ENCODE peak calls at places on chromosomes 7 and 10, in nine cellular contexts. X, B, P, S, Y, J, C, O and K are unnamed samples.
A peak's percentile ranks its signal among the peaks of the same experiment; 100 is the strongest.

GRCh38 chr10:6065406-6065805 is 3.2 kb upstream of the IL2RA start:
- DNase-seq in S (no peak), O (no peak), X (peak; percentile 52), C (no peak), J (no peak), Y (no peak), B (peak; percentile 15), P (no peak), K (no peak)

GRCh38 chr7:38863609-38864291 is 45.2 kb downstream of the VPS41 start:
- DNase-seq in S (no peak), J (no peak), X (no peak), O (no peak), P (no peak), C (no peak), Y (no peak), B (peak; percentile 33), K (no peak)

GRCh38 chr10:110802551-110803238 is 69.0 kb upstream of the PDCD4 start:
- DNase-seq in S (peak; percentile 95), Y (peak; percentile 47), C (no peak), P (no peak), J (peak; percentile 77), O (peak; percentile 86), B (peak; percentile 71), X (peak; percentile 83), K (peak; percentile 81)

GRCh38 chr7:45156516-45157272 is 897 bp upstream of the RAMP3 start:
- DNase-seq in J (no peak), Y (no peak), X (no peak), S (no peak), O (no peak), C (no peak), P (no peak), B (no peak), K (no peak)

GRCh38 chr7:72028267-72028666 is 383.9 kb downstream of the CALN1 start:
- DNase-seq in X (no peak), B (no peak), Y (no peak), O (no peak), C (no peak), J (no peak), P (no peak), S (no peak), K (no peak)

GRCh38 chr10:28077889-28078288 is 79.0 kb upstream of the ODAD2 start:
- DNase-seq in Y (no peak), O (no peak), P (no peak), X (no peak), S (peak; percentile 76), J (no peak), C (no peak), B (no peak), K (peak; percentile 36)

GRCh38 chr10:121797490-121797889 is 130.3 kb downstream of the ATE1 start:
- DNase-seq in J (no peak), Y (no peak), B (no peak), X (no peak), S (no peak), C (no peak), P (no peak), O (no peak), K (no peak)

GRCh38 chr7:108001759-108002725 is 919 bp downstream of the LAMB1 start:
- DNase-seq in O (no peak), P (peak; percentile 95), B (no peak), Y (peak; percentile 47), X (no peak), J (no peak), C (peak; percentile 25), S (peak; percentile 34), K (no peak)

DNA sequence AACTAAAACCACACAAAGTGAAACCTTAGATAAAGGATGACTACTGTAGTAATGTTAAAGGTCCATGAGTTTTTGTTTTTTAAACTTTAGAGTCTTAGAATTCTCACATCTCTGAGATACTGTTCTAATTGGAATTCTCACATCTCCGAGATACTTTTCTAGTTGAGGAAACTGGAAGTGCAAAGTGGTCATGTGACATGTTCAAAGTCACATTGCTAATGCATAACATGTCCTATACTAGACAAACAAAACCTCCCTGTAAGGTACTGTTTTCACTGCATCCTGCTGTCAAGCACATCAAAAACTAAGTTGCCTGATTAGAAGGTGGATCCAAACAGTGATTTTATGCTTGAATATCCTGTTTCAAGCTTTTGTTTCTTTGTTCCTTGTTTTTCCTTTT is 13.9 kb downstream of the TAX1BP1 start:
- DNase-seq in C (no peak), J (no peak), P (no peak), X (no peak), O (no peak), S (no peak), B (no peak), Y (no peak), K (no peak)
- H3K4me3 ChIP-seq in C (no peak overlapping the region), J (no peak overlapping the region), P (no peak overlapping the region), X (no peak overlapping the region), O (no peak overlapping the region), S (no peak overlapping the region), B (no peak overlapping the region), Y (no peak overlapping the region), K (no peak overlapping the region)

GRCh38 chr10:12252882-12253546 is 57.0 kb downstream of the CDC123 start:
- DNase-seq in X (no peak), S (no peak), P (no peak), J (no peak), B (no peak), Y (no peak), O (no peak), C (peak; percentile 7), K (peak; percentile 22)
- TF ChIP-seq CTCF in X (peak; percentile 14), S (no peak), P (peak; percentile 42), J (no peak), B (no peak), Y (no peak), O (peak; percentile 20), C (peak; percentile 25), K (peak; percentile 63)

DNA sequence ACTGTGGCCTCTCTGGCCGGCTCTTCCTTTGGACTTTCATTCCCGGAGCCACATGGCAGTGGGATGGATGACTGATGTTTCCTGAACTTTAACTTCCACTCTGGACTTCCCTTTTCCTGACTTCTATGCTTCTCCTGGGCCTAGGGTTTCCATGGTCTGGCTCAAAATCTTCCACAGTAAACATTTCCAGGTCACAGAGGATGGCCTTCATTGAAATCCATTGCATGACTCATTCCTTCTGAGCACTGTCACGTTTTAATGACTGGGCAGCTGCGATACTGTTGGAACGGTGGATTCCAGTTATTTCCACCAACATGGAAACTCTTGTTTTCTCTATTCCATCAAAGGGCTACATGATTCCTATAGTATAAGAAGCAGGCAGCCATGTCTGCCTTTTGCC is 24.4 kb upstream of the ZNF273 start:
- DNase-seq in X (no peak), C (no peak), P (peak; percentile 11), B (no peak), Y (no peak), S (peak; percentile 11), O (no peak), J (no peak), K (no peak)
- H3K4me3 ChIP-seq in X (no peak overlapping the region), C (no peak overlapping the region), P (no peak overlapping the region), B (no peak overlapping the region), Y (no peak overlapping the region), S (no peak overlapping the region), O (no peak overlapping the region), J (no peak overlapping the region), K (no peak overlapping the region)

GRCh38 chr10:90417466-90418210 is 440.2 kb downstream of the HTR7 start:
- DNase-seq in B (no peak), O (no peak), C (no peak), Y (no peak), S (peak; percentile 32), X (no peak), P (no peak), J (no peak), K (no peak)
- TF ChIP-seq CTCF in B (no peak), O (no peak), C (no peak), Y (no peak), S (no peak), X (no peak), P (no peak), J (no peak), K (no peak)

GRCh38 chr10:71009031-71009605 is 120.8 kb upstream of the PCBD1 start:
- DNase-seq in B (no peak), J (no peak), P (no peak), Y (no peak), O (no peak), S (no peak), C (no peak), X (no peak), K (no peak)

GRCh38 chr10:71007516-71007915 is 119.2 kb upstream of the PCBD1 start:
- DNase-seq in S (no peak), C (no peak), P (no peak), J (no peak), O (no peak), B (no peak), X (no peak), Y (no peak), K (no peak)

GRCh38 chr10:71005337-71006305 is 117.3 kb upstream of the PCBD1 start:
- DNase-seq in B (no peak), O (peak; percentile 44), X (no peak), J (no peak), Y (no peak), S (no peak), C (no peak), P (no peak), K (no peak)

GRCh38 chr10:71006497-71006896 is 118.1 kb upstream of the PCBD1 start:
- DNase-seq in O (no peak), S (no peak), J (no peak), B (no peak), C (peak; percentile 84), P (no peak), X (no peak), Y (no peak), K (no peak)

DNA sequence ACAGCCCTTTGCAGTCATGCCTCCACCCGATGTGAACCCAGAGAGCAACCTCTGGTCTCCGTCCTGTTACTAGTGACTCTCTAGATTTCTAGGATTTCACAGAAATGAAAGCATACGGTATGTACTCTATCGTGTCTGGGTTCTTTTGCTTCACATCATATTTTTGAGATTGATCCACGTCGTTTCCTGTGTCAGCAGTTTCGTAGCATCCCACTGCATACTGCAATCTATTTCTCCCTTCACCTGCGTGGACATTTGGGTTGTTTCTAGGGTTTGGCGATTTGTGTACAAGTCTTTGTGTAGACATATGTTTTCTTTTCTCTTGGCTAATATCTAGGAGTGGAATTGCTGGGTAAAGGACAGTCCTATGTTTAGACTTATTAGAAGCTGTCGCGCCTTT is 119.8 kb upstream of the PCBD1 start:
- DNase-seq in J (no peak), O (no peak), X (no peak), P (no peak), S (no peak), C (no peak), Y (no peak), B (no peak), K (no peak)
- H3K4me3 ChIP-seq in J (no peak overlapping the region), O (no peak overlapping the region), X (no peak overlapping the region), P (no peak overlapping the region), S (no peak overlapping the region), C (no peak overlapping the region), Y (no peak overlapping the region), B (no peak overlapping the region), K (no peak overlapping the region)

GRCh38 chr10:70749756-70750155 is 35.4 kb downstream of the TBATA start:
- DNase-seq in B (no peak), C (no peak), O (no peak), J (no peak), X (no peak), P (no peak), S (no peak), Y (no peak), K (no peak)
- TF ChIP-seq CTCF in B (no peak), C (no peak), O (no peak), J (no peak), X (no peak), P (no peak), S (no peak), Y (no peak), K (no peak)